ENCODE peak calls at places on chromosomes 5 and 9, in six cellular contexts. H is cardiac muscle cell, N is right atrium auricular region, V is cardiac fibroblast, E is lower lobe of right lung, J is mesothelial cell of epicardium. K is an unnamed sample.

GRCh38 chr5:116622375-116623075 is 47.9 kb upstream of the SEMA6A start:
- DNase-seq in J (no peak), V (no peak), N (no peak), H (no peak), E (no peak), K (no peak)

GRCh38 chr5:178699854-178700253 is 30.6 kb downstream of the ZNF354A start:
- DNase-seq in J (no peak), H (no peak), N (no peak), E (no peak), V (no peak), K (no peak)

GRCh38 chr5:143707797-143708196 is 104.2 kb upstream of the HMHB1 start:
- DNase-seq in E (no peak), H (peak; percentile 74), N (no peak), V (peak; percentile 76), J (no peak), K (no peak)

GRCh38 chr5:179596421-179596820 is 27.1 kb downstream of the HNRNPH1 start:
- DNase-seq in N (no peak), H (no peak), V (no peak), E (no peak), J (no peak), K (no peak)

GRCh38 chr9:108708448-108708847 is 147.3 kb downstream of the ACTL7B start:
- DNase-seq in N (no peak), J (no peak), H (no peak), E (no peak), V (no peak), K (no peak)

GRCh38 chr5:998975-999501 is 9.6 kb upstream of the NKD2 start:
- DNase-seq in E (peak; percentile 39), V (no peak), J (no peak), N (peak; percentile 61), H (no peak), K (no peak)

GRCh38 chr5:10507575-10508024 is 56.3 kb upstream of the ANKRD33B start:
- DNase-seq in H (no peak), N (no peak), E (no peak), J (no peak), V (no peak), K (no peak)

GRCh38 chr9:134501266-134502181 is 140.1 kb upstream of the COL5A1 start:
- DNase-seq in N (no peak), V (no peak), H (no peak), E (no peak), J (no peak), K (no peak)

GRCh38 chr5:142767178-142767577 is 3.0 kb upstream of the ARHGAP26 start:
- DNase-seq in N (no peak), J (no peak), E (no peak), H (no peak), V (no peak), K (no peak)

GRCh38 chr5:58490397-58491072 is 700 bp upstream of the GAPT start:
- DNase-seq in N (no peak), E (no peak), J (no peak), H (no peak), V (no peak), K (no peak)

GRCh38 chr9:104961238-104961637 is 33.3 kb upstream of the ABCA1 start:
- DNase-seq in H (peak; percentile 55), V (peak; percentile 75), J (no peak), N (no peak), E (no peak), K (peak; percentile 27)

GRCh38 chr5:35046754-35047153 is 995 bp downstream of the AGXT2 start:
- DNase-seq in J (no peak), V (peak; percentile 99), H (peak; percentile 87), E (no peak), N (no peak), K (no peak)

GRCh38 chr5:141876628-141877477 is 1.4 kb downstream of the PCDH1 start:
- DNase-seq in H (no peak), E (peak; percentile 68), J (no peak), V (peak; percentile 12), N (no peak), K (no peak)

GRCh38 chr9:9949368-9949767 is 663.4 kb downstream of the PTPRD start:
- DNase-seq in E (no peak), V (no peak), J (no peak), N (no peak), H (no peak), K (no peak)

GRCh38 chr9:116539549-116539948 is 147.6 kb upstream of the TRIM32 start:
- DNase-seq in E (no peak), N (no peak), J (no peak), H (peak; percentile 27), V (no peak), K (no peak)

GRCh38 chr9:133371261-133371711 is 4.6 kb downstream of the SURF4 start:
- DNase-seq in N (no peak), V (no peak), E (peak; percentile 43), H (no peak), J (no peak), K (no peak)

GRCh38 chr9:98280574-98280973 is 25.1 kb upstream of the TBC1D2 start:
- DNase-seq in N (no peak), J (no peak), V (no peak), E (no peak), H (no peak), K (no peak)

GRCh38 chr5:115961413-115962238 is 649 bp upstream of the LVRN start:
- DNase-seq in V (no peak), E (no peak), H (no peak), N (no peak), J (no peak), K (peak; percentile 33)

GRCh38 chr9:6034954-6035353 is 19.5 kb upstream of the RANBP6 start:
- DNase-seq in V (peak; percentile 9), J (no peak), E (no peak), H (no peak), N (no peak), K (no peak)

GRCh38 chr9:21883642-21884041 is 81.2 kb downstream of the MTAP start:
- DNase-seq in H (no peak), J (no peak), E (no peak), V (no peak), N (no peak), K (no peak)

GRCh38 chr9:6616976-6617375 is 28.6 kb downstream of the GLDC start:
- DNase-seq in J (no peak), V (no peak), E (no peak), N (no peak), H (no peak), K (no peak)

GRCh38 chr9:97573482-97574073 is 59.6 kb downstream of the TSTD2 start:
- DNase-seq in H (no peak), N (no peak), V (no peak), J (no peak), E (no peak), K (no peak)

GRCh38 chr5:151770383-151771258 is 1.1 kb upstream of the G3BP1 start:
- DNase-seq in H (peak; percentile 91), N (peak; percentile 88), E (peak; percentile 83), J (peak; percentile 53), V (peak; percentile 82), K (peak; percentile 61)

GRCh38 chr5:88818296-88818695 is 64.7 kb downstream of the MEF2C start:
- DNase-seq in V (no peak), N (no peak), J (no peak), E (no peak), H (no peak), K (no peak)

GRCh38 chr9:130200038-130200979 is 28.1 kb downstream of the NCS1 start:
- DNase-seq in J (no peak), V (no peak), H (no peak), N (no peak), E (no peak), K (no peak)

GRCh38 chr5:173764321-173765029 is 123.7 kb upstream of the CPEB4 start:
- DNase-seq in H (peak; percentile 95), N (peak; percentile 93), V (peak; percentile 97), E (peak; percentile 76), J (no peak), K (no peak)

GRCh38 chr5:177005619-177006264 is 837 bp downstream of the UIMC1 start:
- DNase-seq in J (peak; percentile 78), E (peak; percentile 86), H (peak; percentile 72), V (peak; percentile 75), N (peak; percentile 68), K (peak; percentile 67)

GRCh38 chr9:68834931-68835520 is 130.0 kb downstream of the PIP5K1B start:
- DNase-seq in E (no peak), N (no peak), H (no peak), V (no peak), J (no peak), K (no peak)

GRCh38 chr9:127904518-127904887 is 5.1 kb upstream of the ST6GALNAC6 start:
- DNase-seq in E (peak; percentile 89), V (no peak), N (no peak), J (peak; percentile 70), H (peak; percentile 49), K (no peak)

GRCh38 chr5:132259061-132259851 is 1.8 kb downstream of the PDLIM4 start:
- DNase-seq in N (peak; percentile 92), J (peak; percentile 62), V (peak; percentile 83), H (peak; percentile 94), E (no peak), K (peak; percentile 8)

GRCh38 chr5:56658972-56659371 is 156.4 kb upstream of the MAP3K1 start:
- DNase-seq in N (no peak), E (no peak), V (no peak), J (no peak), H (no peak), K (no peak)

DNA sequence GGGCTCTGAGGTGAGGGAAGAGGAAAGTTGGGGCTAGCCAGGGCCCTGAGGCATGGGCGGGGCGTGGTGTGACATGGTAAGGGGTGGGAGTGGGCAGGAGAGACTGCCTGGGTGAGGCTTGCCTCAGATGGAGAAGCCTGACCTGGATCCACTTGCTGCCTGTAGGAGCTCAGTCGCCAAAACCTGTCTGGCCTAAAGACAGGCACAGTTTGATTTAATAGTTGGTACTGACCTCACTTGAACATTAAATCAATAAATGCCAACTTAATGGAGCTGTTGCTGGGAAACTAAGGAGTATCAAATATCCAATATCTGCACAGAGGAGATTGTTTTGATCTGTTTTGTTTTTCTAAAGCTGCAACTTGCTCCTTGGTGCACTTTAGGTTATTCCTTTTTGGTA is 86.4 kb downstream of the RCL1 start:
- DNase-seq in N (no peak), V (no peak), J (no peak), E (no peak), H (no peak), K (no peak)
- TF ChIP-seq CTCF in N (no peak), V (no peak), J (no peak), E (no peak), H (no peak), K (no peak)

DNA sequence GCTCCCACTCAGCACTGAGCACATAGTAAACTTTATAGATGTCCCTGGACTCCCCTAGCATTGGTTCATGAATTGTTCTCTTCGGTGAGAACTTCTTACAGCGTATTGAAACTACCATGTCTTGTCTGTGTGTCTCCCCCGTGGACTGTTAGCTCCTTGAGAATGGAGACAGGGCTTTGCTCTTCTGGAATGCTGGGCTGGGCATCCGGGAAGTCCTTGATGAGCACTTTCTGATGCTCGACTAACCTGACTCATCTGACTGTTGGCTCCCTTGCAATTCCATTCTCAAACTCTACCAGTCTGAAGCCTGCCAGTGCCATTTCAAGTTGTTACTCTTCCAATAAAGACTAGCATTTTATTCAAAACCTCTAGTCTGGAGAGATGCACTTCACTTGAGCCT is 15.0 kb upstream of the PFDN1 start:
- DNase-seq in H (no peak), N (no peak), V (peak; percentile 80), J (no peak), E (no peak), K (no peak)
- TF ChIP-seq CTCF in H (no peak), N (no peak), V (no peak), J (no peak), E (no peak), K (no peak)

GRCh38 chr5:134224905-134225779 is 731 bp downstream of the PPP2CA start:
- DNase-seq in J (peak; percentile 74), N (no peak), E (peak; percentile 72), H (peak; percentile 62), V (peak; percentile 82), K (peak; percentile 60)
- TF ChIP-seq CTCF in J (no peak), N (no peak), E (peak; percentile 28), H (peak; percentile 16), V (no peak), K (no peak)

GRCh38 chr9:93536874-93537273 is 39.5 kb upstream of the PHF2 start:
- DNase-seq in E (no peak), N (no peak), V (no peak), H (no peak), J (no peak), K (no peak)
- TF ChIP-seq CTCF in E (no peak), N (no peak), V (no peak), H (no peak), J (no peak), K (no peak)

K was measured in GM20000.